ENCODE peak calls at places on chromosomes 6 and 20, in ten cellular contexts. P, U, B, Q, O, F, H, Y, W and I are unnamed samples.

GRCh38 chr6:122268394-122268793 is 131.1 kb upstream of the HSF2 start:
- DNase-seq in B (no peak), H (no peak), Y (no peak), O (no peak), U (no peak), P (no peak), Q (no peak), F (no peak), W (no peak), I (no peak)

GRCh38 chr6:33277663-33278391 is 904 bp downstream of the B3GALT4 start:
- DNase-seq in Q (no peak), U (no peak), P (peak; percentile 27), O (no peak), H (peak; percentile 27), F (no peak), Y (no peak), B (no peak), W (peak; percentile 66), I (no peak)

GRCh38 chr6:104212977-104213696 is 646.6 kb downstream of the HACE1 start:
- DNase-seq in B (no peak), H (no peak), F (no peak), Y (no peak), Q (no peak), U (no peak), P (no peak), O (no peak), W (no peak), I (no peak)

GRCh38 chr6:168927026-168927425 is 326.6 kb downstream of the THBS2 start:
- DNase-seq in F (no peak), H (no peak), P (no peak), O (no peak), Q (no peak), B (no peak), U (no peak), W (peak; percentile 27), Y (no peak), I (no peak)

GRCh38 chr6:28980797-28981390 is 24.2 kb downstream of the ZNF311 start:
- DNase-seq in U (peak; percentile 63), Y (peak; percentile 64), P (peak; percentile 86), H (peak; percentile 47), F (peak; percentile 77), O (no peak), W (peak; percentile 92), Q (peak; percentile 23), B (no peak), I (peak; percentile 41)

GRCh38 chr20:63290677-63291472 is 2.1 kb upstream of the COL20A1 start:
- DNase-seq in Y (no peak), Q (peak; percentile 68), P (peak; percentile 35), H (peak; percentile 46), F (peak; percentile 11), B (peak; percentile 52), W (peak; percentile 94), U (peak; percentile 66), O (no peak), I (no peak)

GRCh38 chr20:50330504-50331313 is 140.1 kb downstream of the CEBPB start:
- DNase-seq in Q (no peak), U (no peak), W (no peak), F (no peak), Y (no peak), O (no peak), H (no peak), B (no peak), P (no peak), I (no peak)

GRCh38 chr20:59033616-59034165 is 1.6 kb upstream of the ATP5F1E start:
- DNase-seq in Y (no peak), F (no peak), H (no peak), Q (no peak), U (no peak), O (no peak), P (no peak), B (no peak), W (no peak), I (no peak)